ENCODE peak calls at places on chromosomes 2 and 18, in six cellular contexts. One of them, this sample, is unnamed.
A peak's percentile ranks its signal among the peaks of the same experiment; 100 is the strongest.

GRCh38 chr2:201642579-201643215 is 606 bp downstream of the TMEM237 start:
- DNase-seq in non-pigmented ciliary epithelial cell: no peak
- DNase-seq in iris pigment epithelial cell: peak; percentile 79
- DNase-seq in NCI-H1092: peak; percentile 67
- DNase-seq in amniotic stem cell: no peak
- DNase-seq in retinal pigment epithelial cell: peak; percentile 29
- DNase-seq in this sample: peak; percentile 82

GRCh38 chr2:221518937-221519635 is 53.0 kb downstream of the EPHA4 start:
- DNase-seq in retinal pigment epithelial cell: no peak
- DNase-seq in non-pigmented ciliary epithelial cell: no peak
- DNase-seq in iris pigment epithelial cell: peak; percentile 31
- DNase-seq in NCI-H1092: no peak
- DNase-seq in amniotic stem cell: no peak
- DNase-seq in this sample: no peak

GRCh38 chr2:108364676-108365297 is 13.0 kb upstream of the SULT1C4 start:
- DNase-seq in retinal pigment epithelial cell: no peak
- DNase-seq in iris pigment epithelial cell: peak; percentile 43
- DNase-seq in amniotic stem cell: no peak
- DNase-seq in non-pigmented ciliary epithelial cell: no peak
- DNase-seq in NCI-H1092: no peak
- DNase-seq in this sample: no peak

GRCh38 chr2:205644018-205644417 is 38.3 kb upstream of the NRP2 start:
- DNase-seq in non-pigmented ciliary epithelial cell: no peak
- DNase-seq in amniotic stem cell: no peak
- DNase-seq in iris pigment epithelial cell: no peak
- DNase-seq in NCI-H1092: no peak
- DNase-seq in retinal pigment epithelial cell: no peak
- DNase-seq in this sample: no peak

GRCh38 chr2:38922902-38923301 is 33.2 kb downstream of the ARHGEF33 start:
- DNase-seq in non-pigmented ciliary epithelial cell: no peak
- DNase-seq in amniotic stem cell: no peak
- DNase-seq in retinal pigment epithelial cell: no peak
- DNase-seq in NCI-H1092: no peak
- DNase-seq in iris pigment epithelial cell: no peak
- DNase-seq in this sample: no peak

GRCh38 chr2:24505534-24505933 is 14.5 kb downstream of the NCOA1 start:
- DNase-seq in retinal pigment epithelial cell: no peak
- DNase-seq in iris pigment epithelial cell: no peak
- DNase-seq in non-pigmented ciliary epithelial cell: no peak
- DNase-seq in amniotic stem cell: no peak
- DNase-seq in NCI-H1092: no peak
- DNase-seq in this sample: no peak

GRCh38 chr2:181763423-181763822 is 83.1 kb upstream of the NEUROD1 start:
- DNase-seq in amniotic stem cell: no peak
- DNase-seq in iris pigment epithelial cell: no peak
- DNase-seq in non-pigmented ciliary epithelial cell: no peak
- DNase-seq in NCI-H1092: no peak
- DNase-seq in retinal pigment epithelial cell: no peak
- DNase-seq in this sample: no peak

GRCh38 chr2:207432471-207432870 is 97.3 kb upstream of the CREB1 start:
- DNase-seq in retinal pigment epithelial cell: no peak
- DNase-seq in amniotic stem cell: no peak
- DNase-seq in iris pigment epithelial cell: peak; percentile 64
- DNase-seq in non-pigmented ciliary epithelial cell: no peak
- DNase-seq in NCI-H1092: no peak
- DNase-seq in this sample: no peak

GRCh38 chr2:176699660-176700059 is 430.4 kb downstream of the MTX2 start:
- DNase-seq in amniotic stem cell: no peak
- DNase-seq in NCI-H1092: no peak
- DNase-seq in retinal pigment epithelial cell: no peak
- DNase-seq in iris pigment epithelial cell: no peak
- DNase-seq in non-pigmented ciliary epithelial cell: no peak
- DNase-seq in this sample: no peak

GRCh38 chr2:73257425-73258125 is 23.5 kb downstream of the CCT7 start:
- DNase-seq in non-pigmented ciliary epithelial cell: no peak
- DNase-seq in amniotic stem cell: no peak
- DNase-seq in iris pigment epithelial cell: no peak
- DNase-seq in retinal pigment epithelial cell: no peak
- DNase-seq in NCI-H1092: no peak
- DNase-seq in this sample: no peak

GRCh38 chr18:57666818-57667497 is 45.3 kb upstream of the NARS1 start:
- DNase-seq in non-pigmented ciliary epithelial cell: no peak
- DNase-seq in NCI-H1092: no peak
- DNase-seq in amniotic stem cell: no peak
- DNase-seq in retinal pigment epithelial cell: no peak
- DNase-seq in iris pigment epithelial cell: peak; percentile 87
- DNase-seq in this sample: no peak

GRCh38 chr2:42338567-42339190 is 22.3 kb downstream of the COX7A2L start:
- DNase-seq in iris pigment epithelial cell: no peak
- DNase-seq in amniotic stem cell: no peak
- DNase-seq in non-pigmented ciliary epithelial cell: no peak
- DNase-seq in retinal pigment epithelial cell: no peak
- DNase-seq in NCI-H1092: no peak
- DNase-seq in this sample: no peak

GRCh38 chr2:148853458-148853857 is 21.6 kb upstream of the KIF5C start:
- DNase-seq in non-pigmented ciliary epithelial cell: no peak
- DNase-seq in retinal pigment epithelial cell: no peak
- DNase-seq in iris pigment epithelial cell: no peak
- DNase-seq in NCI-H1092: no peak
- DNase-seq in amniotic stem cell: no peak
- DNase-seq in this sample: no peak

GRCh38 chr2:67666386-67667053 is 269.4 kb downstream of the ETAA1 start:
- DNase-seq in NCI-H1092: no peak
- DNase-seq in iris pigment epithelial cell: no peak
- DNase-seq in retinal pigment epithelial cell: no peak
- DNase-seq in amniotic stem cell: no peak
- DNase-seq in non-pigmented ciliary epithelial cell: no peak
- DNase-seq in this sample: no peak

GRCh38 chr2:73036779-73037165 is 34.7 kb downstream of the SFXN5 start:
- DNase-seq in non-pigmented ciliary epithelial cell: no peak
- DNase-seq in iris pigment epithelial cell: no peak
- DNase-seq in amniotic stem cell: no peak
- DNase-seq in retinal pigment epithelial cell: no peak
- DNase-seq in NCI-H1092: no peak
- DNase-seq in this sample: no peak

GRCh38 chr2:184799386-184799785 is 201.1 kb downstream of the ZNF804A start:
- DNase-seq in iris pigment epithelial cell: no peak
- DNase-seq in non-pigmented ciliary epithelial cell: no peak
- DNase-seq in amniotic stem cell: no peak
- DNase-seq in NCI-H1092: no peak
- DNase-seq in retinal pigment epithelial cell: no peak
- DNase-seq in this sample: no peak

GRCh38 chr2:40030451-40030975 is 251.5 kb upstream of the THUMPD2 start:
- DNase-seq in amniotic stem cell: no peak
- DNase-seq in iris pigment epithelial cell: no peak
- DNase-seq in NCI-H1092: no peak
- DNase-seq in non-pigmented ciliary epithelial cell: no peak
- DNase-seq in retinal pigment epithelial cell: no peak
- DNase-seq in this sample: no peak

GRCh38 chr2:100427627-100428258 is 10.3 kb upstream of the CHST10 start:
- DNase-seq in iris pigment epithelial cell: peak; percentile 60
- DNase-seq in NCI-H1092: peak; percentile 49
- DNase-seq in retinal pigment epithelial cell: no peak
- DNase-seq in amniotic stem cell: no peak
- DNase-seq in non-pigmented ciliary epithelial cell: no peak
- DNase-seq in this sample: peak; percentile 63

GRCh38 chr18:26227051-26227672 is 917 bp downstream of the TAF4B start:
- DNase-seq in retinal pigment epithelial cell: no peak
- DNase-seq in iris pigment epithelial cell: peak; percentile 8
- DNase-seq in amniotic stem cell: no peak
- DNase-seq in NCI-H1092: no peak
- DNase-seq in non-pigmented ciliary epithelial cell: no peak
- DNase-seq in this sample: no peak

This sample was measured in CD4-positive, alpha-beta T cell.